ENCODE peak calls at places on chromosome 1, in four cellular contexts. One of them, this sample, is unnamed. For H3K4me1 and H3K27me3, the result is how much of the 10 kb centered on the place peaks cover.

GRCh38 chr1:182723195-182723594 is 38.8 kb upstream of the RGS8 start:
- DNase-seq in body of pancreas: peak
- DNase-seq in tibial artery: peak
- DNase-seq in mesenchymal stem cell: no peak
- DNase-seq in this sample: no peak

GRCh38 chr1:47582891-47583608 is 145.2 kb downstream of the FOXD2 start:
- DNase-seq in body of pancreas: no peak
- DNase-seq in tibial artery: peak
- DNase-seq in mesenchymal stem cell: no peak
- DNase-seq in this sample: no peak

GRCh38 chr1:169106921-169107672 is 607 bp downstream of the ATP1B1 start:
- DNase-seq in body of pancreas: peak
- DNase-seq in tibial artery: no peak
- DNase-seq in mesenchymal stem cell: peak
- DNase-seq in this sample: no peak

GRCh38 chr1:85334962-85335361 is 58.5 kb upstream of the BCL10 start:
- DNase-seq in body of pancreas: no peak
- DNase-seq in tibial artery: no peak
- DNase-seq in mesenchymal stem cell: peak
- DNase-seq in this sample: no peak

GRCh38 chr1:182657026-182657425 is 27.4 kb downstream of the RGS8 start:
- DNase-seq in body of pancreas: no peak
- DNase-seq in tibial artery: no peak
- DNase-seq in mesenchymal stem cell: no peak
- DNase-seq in this sample: no peak

GRCh38 chr1:75503221-75503974 is 107.5 kb downstream of the SLC44A5 start:
- DNase-seq in body of pancreas: no peak
- DNase-seq in tibial artery: no peak
- DNase-seq in mesenchymal stem cell: no peak
- DNase-seq in this sample: no peak

GRCh38 chr1:59393211-59394180 is 96.6 kb downstream of the FGGY start:
- DNase-seq in body of pancreas: peak
- DNase-seq in tibial artery: peak
- DNase-seq in mesenchymal stem cell: peak
- DNase-seq in this sample: no peak

GRCh38 chr1:170305777-170306299 is 160.1 kb downstream of the NTMT2 start:
- DNase-seq in body of pancreas: no peak
- DNase-seq in tibial artery: no peak
- DNase-seq in mesenchymal stem cell: no peak
- DNase-seq in this sample: no peak

GRCh38 chr1:199808110-199808870 is 219.2 kb upstream of the NR5A2 start:
- DNase-seq in body of pancreas: no peak
- DNase-seq in tibial artery: no peak
- DNase-seq in mesenchymal stem cell: no peak
- DNase-seq in this sample: no peak

GRCh38 chr1:2231667-2232254 is 3.6 kb downstream of the SKI start:
- DNase-seq in body of pancreas: peak
- DNase-seq in tibial artery: peak
- DNase-seq in mesenchymal stem cell: peak
- DNase-seq in this sample: peak

GRCh38 chr1:2229921-2230700 is 2.0 kb downstream of the SKI start:
- DNase-seq in body of pancreas: no peak
- DNase-seq in tibial artery: peak
- DNase-seq in mesenchymal stem cell: peak
- DNase-seq in this sample: peak

GRCh38 chr1:2232255-2232915 is 4.3 kb downstream of the SKI start:
- DNase-seq in body of pancreas: no peak
- DNase-seq in tibial artery: no peak
- DNase-seq in mesenchymal stem cell: no peak
- DNase-seq in this sample: no peak

GRCh38 chr1:2229032-2229920 is 1.2 kb downstream of the SKI start:
- DNase-seq in body of pancreas: peak
- DNase-seq in tibial artery: peak
- DNase-seq in mesenchymal stem cell: peak
- DNase-seq in this sample: peak

GRCh38 chr1:2230781-2231666 is 2.9 kb downstream of the SKI start:
- DNase-seq in body of pancreas: no peak
- DNase-seq in tibial artery: peak
- DNase-seq in mesenchymal stem cell: peak
- DNase-seq in this sample: peak
- H3K4me1 ChIP-seq in body of pancreas: half or more
- H3K4me1 ChIP-seq in tibial artery: under half
- H3K4me1 ChIP-seq in mesenchymal stem cell: half or more
- H3K4me1 ChIP-seq in this sample: under half

GRCh38 chr1:110503471-110503870 is 15.5 kb downstream of the KCNA10 start:
- DNase-seq in body of pancreas: no peak
- DNase-seq in tibial artery: no peak
- DNase-seq in mesenchymal stem cell: no peak
- DNase-seq in this sample: no peak

GRCh38 chr1:110498270-110498669 is 20.7 kb downstream of the KCNA10 start:
- DNase-seq in body of pancreas: no peak
- DNase-seq in tibial artery: no peak
- DNase-seq in mesenchymal stem cell: no peak
- DNase-seq in this sample: no peak

GRCh38 chr1:110502402-110502801 is 16.6 kb downstream of the KCNA10 start:
- DNase-seq in body of pancreas: no peak
- DNase-seq in tibial artery: no peak
- DNase-seq in mesenchymal stem cell: no peak
- DNase-seq in this sample: no peak

GRCh38 chr1:110504221-110504620 is 14.8 kb downstream of the KCNA10 start:
- DNase-seq in body of pancreas: no peak
- DNase-seq in tibial artery: no peak
- DNase-seq in mesenchymal stem cell: no peak
- DNase-seq in this sample: no peak

DNA sequence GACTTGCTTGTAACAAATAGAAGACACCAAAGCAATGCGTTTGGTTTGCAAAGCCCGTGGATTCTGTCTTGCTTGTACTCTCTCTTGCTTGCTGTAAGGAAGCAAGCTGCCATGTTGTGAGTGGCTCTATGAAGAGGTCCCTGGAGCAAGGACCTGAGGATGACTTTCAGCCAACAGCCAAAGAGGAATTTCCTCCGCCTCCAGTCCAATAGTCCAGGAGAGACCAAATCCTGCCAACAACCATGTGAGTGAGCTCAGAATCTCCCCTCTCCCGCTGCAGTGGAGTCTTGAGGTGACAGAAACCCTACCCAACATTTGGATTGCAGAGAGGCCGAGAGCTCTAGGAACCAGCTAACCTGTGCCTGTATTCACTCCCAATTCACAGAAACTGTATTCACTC is 17.2 kb downstream of the KCNA10 start:
- DNase-seq in body of pancreas: no peak
- DNase-seq in tibial artery: no peak
- DNase-seq in mesenchymal stem cell: no peak
- DNase-seq in this sample: no peak
- H3K27me3 ChIP-seq in body of pancreas: under half
- H3K27me3 ChIP-seq in tibial artery: under half
- H3K27me3 ChIP-seq in mesenchymal stem cell: under half
- H3K27me3 ChIP-seq in this sample: under half

GRCh38 chr1:23594149-23594917 is 35.0 kb upstream of the ID3 start:
- DNase-seq in body of pancreas: no peak
- DNase-seq in tibial artery: no peak
- DNase-seq in mesenchymal stem cell: no peak
- DNase-seq in this sample: no peak

GRCh38 chr1:23592209-23592905 is 33.1 kb upstream of the ID3 start:
- DNase-seq in body of pancreas: no peak
- DNase-seq in tibial artery: no peak
- DNase-seq in mesenchymal stem cell: no peak
- DNase-seq in this sample: no peak

GRCh38 chr1:23593042-23593521 is 33.8 kb upstream of the ID3 start:
- DNase-seq in body of pancreas: peak
- DNase-seq in tibial artery: no peak
- DNase-seq in mesenchymal stem cell: no peak
- DNase-seq in this sample: no peak

GRCh38 chr1:23594927-23595353 is 35.6 kb upstream of the ID3 start:
- DNase-seq in body of pancreas: no peak
- DNase-seq in tibial artery: no peak
- DNase-seq in mesenchymal stem cell: no peak
- DNase-seq in this sample: no peak

DNA sequence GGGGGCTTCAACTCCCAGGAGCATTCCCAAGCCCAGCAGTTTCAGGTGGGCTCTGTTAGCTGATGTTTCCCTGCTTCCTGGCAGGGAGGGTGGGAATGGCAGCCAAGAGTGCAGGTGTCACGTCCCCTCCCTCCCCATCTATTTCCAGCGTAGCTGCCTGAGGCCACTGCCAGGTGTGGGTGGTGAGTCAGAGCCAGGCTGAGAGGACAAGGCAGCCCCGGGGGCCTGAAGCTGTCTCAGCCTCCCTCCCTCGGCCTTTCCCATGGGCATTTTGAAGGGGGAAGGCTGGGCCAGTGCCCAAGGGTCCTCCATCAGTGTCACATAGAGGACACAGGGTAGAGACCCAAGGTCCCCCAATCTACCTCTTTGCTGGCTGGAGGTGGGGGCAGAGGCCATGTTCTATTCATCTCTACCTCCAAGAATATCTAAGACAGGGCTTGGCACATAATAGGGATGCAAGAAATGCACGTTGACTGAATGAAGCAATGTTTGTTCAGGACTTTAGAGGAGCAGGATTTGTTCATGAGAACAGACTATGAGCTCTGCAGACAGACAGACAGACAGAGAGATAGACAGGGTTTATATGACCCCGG is 34.4 kb upstream of the ID3 start:
- DNase-seq in body of pancreas: peak
- DNase-seq in tibial artery: no peak
- DNase-seq in mesenchymal stem cell: no peak
- DNase-seq in this sample: no peak
- H3K4me3 ChIP-seq in body of pancreas: no peak
- H3K4me3 ChIP-seq in tibial artery: no peak
- H3K4me3 ChIP-seq in mesenchymal stem cell: no peak
- H3K4me3 ChIP-seq in this sample: no peak

DNA sequence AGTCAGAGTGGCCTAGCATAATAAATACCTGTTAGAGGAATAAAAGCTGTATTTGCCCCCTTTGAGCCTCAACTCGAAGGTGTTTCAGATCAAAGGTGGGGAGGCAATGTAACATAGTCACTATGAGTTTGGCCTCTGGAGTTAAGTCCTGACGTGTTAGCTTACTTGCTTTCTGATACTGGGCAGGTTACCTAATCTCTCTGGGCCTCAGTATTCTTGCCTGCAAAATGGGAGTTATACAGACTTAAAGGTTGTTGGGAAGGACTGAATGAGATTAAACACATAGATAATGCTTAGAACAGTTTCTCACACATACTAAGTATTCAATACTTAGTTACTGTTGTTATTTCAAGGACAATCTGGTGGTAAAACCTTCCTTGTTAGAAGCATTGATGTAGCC is 15.5 kb downstream of the RNF220 start:
- DNase-seq in body of pancreas: no peak
- DNase-seq in tibial artery: no peak
- DNase-seq in mesenchymal stem cell: no peak
- DNase-seq in this sample: no peak
- H3K4me1 ChIP-seq in body of pancreas: under half
- H3K4me1 ChIP-seq in tibial artery: under half
- H3K4me1 ChIP-seq in mesenchymal stem cell: under half
- H3K4me1 ChIP-seq in this sample: under half